ENCODE peak calls at places on chromosomes 11 and 22, in five cellular contexts. H is NCI-H524 treated with DMSO at 0.1 percent for 48 hours, O is small intestine, J is NCI-H460, B is left lung. M is an unnamed sample.

GRCh38 chr11:13368041-13368446 is 90.5 kb downstream of the BMAL1 start:
- DNase-seq in H (no peak), J (no peak), B (no peak), O (no peak), M (no peak)

GRCh38 chr11:90493379-90493778 is 270.5 kb upstream of the CHORDC1 start:
- DNase-seq in J (no peak), B (no peak), H (no peak), O (no peak), M (no peak)

GRCh38 chr22:33747029-33747428 is 173.2 kb downstream of the LARGE1 start:
- DNase-seq in J (no peak), O (peak; percentile 89), B (no peak), H (no peak), M (no peak)

GRCh38 chr22:32618461-32619140 is 144.0 kb downstream of the FBXO7 start:
- DNase-seq in O (no peak), B (no peak), H (no peak), J (no peak), M (no peak)

GRCh38 chr11:20589796-20590195 is 9.6 kb upstream of the SLC6A5 start:
- DNase-seq in J (no peak), O (no peak), B (no peak), H (no peak), M (no peak)

GRCh38 chr22:28018461-28018927 is 99.4 kb upstream of the PITPNB start:
- DNase-seq in H (no peak), B (peak; percentile 17), O (no peak), J (no peak), M (no peak)

GRCh38 chr11:75508051-75508561 is 17.6 kb downstream of the GDPD5 start:
- DNase-seq in O (no peak), B (no peak), H (no peak), J (no peak), M (peak; percentile 45)

GRCh38 chr11:77602385-77603105 is 12.8 kb downstream of the AQP11 start:
- DNase-seq in J (peak; percentile 59), B (no peak), O (peak; percentile 94), H (no peak), M (no peak)

GRCh38 chr11:66047541-66048365 is 1.2 kb downstream of the GAL3ST3 start:
- DNase-seq in B (no peak), O (no peak), H (no peak), J (no peak), M (no peak)

GRCh38 chr11:77052531-77052930 is 14.2 kb upstream of the CAPN5 start:
- DNase-seq in O (no peak), B (no peak), J (no peak), H (no peak), M (no peak)

GRCh38 chr11:2104524-2105440 is 34.4 kb downstream of the IGF2 start:
- DNase-seq in O (no peak), H (no peak), B (no peak), J (no peak), M (no peak)

GRCh38 chr11:47499614-47500013 is 50.7 kb upstream of the RAPSN start:
- DNase-seq in B (peak; percentile 32), O (no peak), H (no peak), J (no peak), M (no peak)

GRCh38 chr22:35099883-35100282 is 33.9 kb downstream of the ISX start:
- DNase-seq in J (no peak), O (peak; percentile 74), H (no peak), B (no peak), M (no peak)

GRCh38 chr22:39917091-39917703 is 16.3 kb downstream of the GRAP2 start:
- DNase-seq in B (no peak), J (no peak), O (no peak), H (no peak), M (no peak)

GRCh38 chr11:99098751-99099150 is 78.0 kb downstream of the CNTN5 start:
- DNase-seq in O (no peak), B (no peak), J (no peak), H (peak; percentile 67), M (no peak)

GRCh38 chr11:115242982-115243381 is 261.2 kb downstream of the CADM1 start:
- DNase-seq in H (no peak), O (no peak), J (no peak), B (no peak), M (no peak)

GRCh38 chr11:64245401-64245796 is 1.3 kb downstream of the PPP1R14B start:
- DNase-seq in B (no peak), H (no peak), O (no peak), J (no peak), M (no peak)

GRCh38 chr11:118436639-118437045 is 350 bp downstream of the KMT2A start:
- DNase-seq in H (no peak), B (peak; percentile 38), O (no peak), J (no peak), M (no peak)

GRCh38 chr22:19810381-19811141 is 44.1 kb downstream of the GNB1L start:
- DNase-seq in B (no peak), O (no peak), J (no peak), H (no peak), M (no peak)

GRCh38 chr11:120511116-120511803 is at the start of gene GRIK4:
- DNase-seq in J (peak; percentile 65), H (peak; percentile 11), O (peak; percentile 74), B (peak; percentile 77), M (peak; percentile 64)

M was measured in activated T-helper 2 cell treated with anti-CD3 and anti-CD28 coated beads, Interferon-gamma antibody, Interleukin-2, Interleukin-4, amounts not matched to agents 10 μg/mL and 5 μg/mL and 100 μg/mL, durations not matched to agents 14 hours and 24 hours and 36 hours.